ENCODE peak calls at places on chromosomes 12 and 14, in eight cellular contexts. R is activated CD4-positive, alpha-beta T cell treated with anti-CD3 and anti-CD28 coated beads for 36 hours; D is CD4-positive, alpha-beta memory T cell; W is HS-5; F is upper lobe of right lung; I is HEK293T; H is NCI-H1105 treated with DMSO at 0.1 percent for 48 hours; M is fibroblast of the aortic adventitia. C is an unnamed sample.

GRCh38 chr12:62466596-62467411 is at the start of gene MON2:
- DNase-seq in R (peak), D (peak), W (peak), I (peak), F (peak), H (peak), M (peak), C (peak)

GRCh38 chr12:4121506-4122020 is 152.0 kb upstream of the CCND2 start:
- DNase-seq in W (no peak), R (no peak), H (no peak), M (no peak), F (no peak), I (no peak), D (no peak), C (no peak)

GRCh38 chr14:54667764-54668163 is 100.8 kb downstream of the SAMD4A start:
- DNase-seq in I (no peak), M (no peak), R (no peak), W (no peak), H (no peak), F (no peak), D (no peak), C (no peak)

GRCh38 chr12:43103866-43104265 is 448.1 kb downstream of the ADAMTS20 start:
- DNase-seq in M (no peak), R (no peak), D (no peak), H (peak), F (no peak), I (no peak), W (no peak), C (no peak)

GRCh38 chr12:51941669-51942455 is 9.6 kb upstream of the ACVR1B start:
- DNase-seq in F (no peak), M (no peak), R (no peak), I (no peak), D (no peak), H (no peak), W (no peak), C (no peak)

GRCh38 chr12:58441483-58441882 is 478.8 kb downstream of the LRIG3 start:
- DNase-seq in W (no peak), D (no peak), I (no peak), F (no peak), R (no peak), H (no peak), M (no peak), C (no peak)

GRCh38 chr12:31491395-31491794 is 99.5 kb downstream of the DENND5B start:
- DNase-seq in R (no peak), H (no peak), F (no peak), D (no peak), M (no peak), I (no peak), W (no peak), C (no peak)

GRCh38 chr14:23829736-23830474 is 123.7 kb upstream of the DHRS4 start:
- DNase-seq in F (no peak), I (peak), M (peak), D (no peak), W (peak), R (peak), H (no peak), C (no peak)

GRCh38 chr12:5953835-5954586 is 9.0 kb upstream of the ANO2 start:
- DNase-seq in W (no peak), R (no peak), I (no peak), H (no peak), D (no peak), M (no peak), F (no peak), C (no peak)

GRCh38 chr14:92122351-92122677 is 545 bp downstream of the CPSF2 start:
- DNase-seq in F (no peak), R (peak), M (peak), H (peak), I (no peak), D (no peak), W (no peak), C (peak)

GRCh38 chr12:52837781-52838736 is 3.9 kb upstream of the KRT79 start:
- DNase-seq in R (no peak), D (no peak), W (no peak), F (no peak), I (no peak), H (no peak), M (peak), C (no peak)

GRCh38 chr12:65532744-65533143 is 254.3 kb downstream of the MSRB3 start:
- DNase-seq in W (no peak), D (no peak), R (no peak), F (no peak), I (peak), M (peak), H (peak), C (no peak)

GRCh38 chr12:52032431-52032796 is 18.8 kb upstream of the NR4A1 start:
- DNase-seq in F (no peak), M (peak), W (no peak), H (peak), R (peak), D (no peak), I (no peak), C (no peak)

GRCh38 chr12:91819132-91819447 is 326.6 kb downstream of the BTG1 start:
- DNase-seq in H (no peak), D (no peak), F (no peak), W (no peak), M (no peak), I (no peak), R (no peak), C (no peak)

GRCh38 chr14:65864993-65865392 is 452.5 kb downstream of the FUT8 start:
- DNase-seq in H (no peak), M (no peak), R (no peak), W (no peak), D (no peak), I (no peak), F (no peak), C (no peak)